ENCODE peak calls at places on chromosomes 16 and 17, in eight cellular contexts. I, G, B, F, Y, W, X and O are unnamed samples.

GRCh38 chr17:77441130-77441920 is 300.6 kb downstream of the SEC14L1 start:
- DNase-seq in I (no peak), G (no peak), B (no peak), F (no peak), Y (no peak), W (no peak), X (peak; percentile 97), O (no peak)

GRCh38 chr17:75508122-75508719 is 7.1 kb downstream of the CASKIN2 start:
- DNase-seq in I (no peak), G (no peak), B (no peak), F (no peak), Y (no peak), W (no peak), X (no peak), O (no peak)

GRCh38 chr17:48642843-48643696 is 16.9 kb upstream of the HOXB9 start:
- DNase-seq in I (no peak), G (no peak), B (no peak), F (no peak), Y (no peak), W (no peak), X (no peak), O (no peak)

GRCh38 chr16:23365602-23366240 is 63.6 kb downstream of the SCNN1B start:
- DNase-seq in I (no peak), G (no peak), B (peak; percentile 85), F (no peak), Y (no peak), W (no peak), X (no peak), O (no peak)

GRCh38 chr16:85372627-85373372 is 240.3 kb upstream of the GSE1 start:
- DNase-seq in I (peak; percentile 93), G (peak; percentile 75), B (no peak), F (no peak), Y (peak; percentile 57), W (peak; percentile 85), X (no peak), O (no peak)

GRCh38 chr17:67841992-67842391 is 16.7 kb downstream of the BPTF start:
- DNase-seq in I (no peak), G (no peak), B (no peak), F (no peak), Y (no peak), W (no peak), X (no peak), O (no peak)

GRCh38 chr16:10552998-10553491 is 27.4 kb downstream of the EMP2 start:
- DNase-seq in I (no peak), G (no peak), B (peak; percentile 13), F (no peak), Y (no peak), W (no peak), X (peak; percentile 94), O (peak; percentile 84)

GRCh38 chr16:58042001-58042885 is 16.7 kb downstream of the MMP15 start:
- DNase-seq in I (no peak), G (no peak), B (no peak), F (no peak), Y (no peak), W (no peak), X (no peak), O (no peak)

GRCh38 chr17:5584971-5585794 is 874 bp upstream of the NLRP1 start:
- DNase-seq in I (peak; percentile 80), G (peak; percentile 90), B (no peak), F (no peak), Y (peak; percentile 88), W (peak; percentile 89), X (peak; percentile 33), O (no peak)

GRCh38 chr16:30464078-30464477 is 8.5 kb upstream of the ITGAL start:
- DNase-seq in I (no peak), G (no peak), B (no peak), F (no peak), Y (no peak), W (no peak), X (no peak), O (no peak)

GRCh38 chr16:46833465-46833810 is 2.5 kb upstream of the C16orf87 start:
- DNase-seq in I (no peak), G (no peak), B (no peak), F (no peak), Y (no peak), W (peak; percentile 48), X (no peak), O (no peak)

GRCh38 chr17:56174421-56174820 is 21.1 kb downstream of the ANKFN1 start:
- DNase-seq in I (peak; percentile 4), G (no peak), B (no peak), F (no peak), Y (no peak), W (no peak), X (no peak), O (no peak)
- H2AFZ ChIP-seq in I (no peak overlapping the region), G (no peak overlapping the region), B (no peak overlapping the region), F (no peak overlapping the region), Y (no peak overlapping the region), W (peak overlapping the region; percentile 46), X (no peak overlapping the region), O (no peak overlapping the region)

GRCh38 chr17:42997984-42998938 is at the start of gene RPL27:
- DNase-seq in I (peak; percentile 100), G (peak; percentile 100), B (peak; percentile 100), F (peak; percentile 98), Y (peak; percentile 100), W (peak; percentile 100), X (peak; percentile 100), O (peak; percentile 100)
- H2AFZ ChIP-seq in I (no peak within 1 kb of the TSS), G (peak within 1 kb of the TSS; percentile 69), B (peak within 1 kb of the TSS; percentile 77), F (peak within 1 kb of the TSS; percentile 74), Y (peak within 1 kb of the TSS; percentile 64), W (peak within 1 kb of the TSS; percentile 87), X (peak within 1 kb of the TSS; percentile 40), O (no peak within 1 kb of the TSS)

GRCh38 chr17:19727466-19728113 is 11.2 kb upstream of the SLC47A2 start:
- DNase-seq in I (peak; percentile 95), G (peak; percentile 32), B (peak; percentile 67), F (no peak), Y (peak; percentile 80), W (peak; percentile 68), X (no peak), O (no peak)
- H2AFZ ChIP-seq in I (peak overlapping the region; percentile 54), G (no peak overlapping the region), B (peak overlapping the region; percentile 1), F (peak overlapping the region; percentile 18), Y (peak overlapping the region; percentile 75), W (peak overlapping the region; percentile 35), X (no peak overlapping the region), O (no peak overlapping the region)

GRCh38 chr17:50110591-50111349 is 15.6 kb downstream of the PDK2 start:
- DNase-seq in I (no peak), G (no peak), B (no peak), F (no peak), Y (no peak), W (no peak), X (no peak), O (no peak)

GRCh38 chr17:50107790-50108414 is 12.8 kb downstream of the PDK2 start:
- DNase-seq in I (peak; percentile 29), G (no peak), B (no peak), F (no peak), Y (peak; percentile 90), W (peak; percentile 69), X (no peak), O (no peak)

GRCh38 chr17:50109785-50110184 is 14.6 kb downstream of the PDK2 start:
- DNase-seq in I (no peak), G (no peak), B (no peak), F (no peak), Y (no peak), W (no peak), X (no peak), O (no peak)

GRCh38 chr17:50108556-50108955 is 13.4 kb downstream of the PDK2 start:
- DNase-seq in I (no peak), G (no peak), B (no peak), F (no peak), Y (no peak), W (no peak), X (no peak), O (no peak)

GRCh38 chr17:50109207-50109606 is 14.1 kb downstream of the PDK2 start:
- DNase-seq in I (no peak), G (no peak), B (no peak), F (no peak), Y (no peak), W (no peak), X (no peak), O (no peak)
- H2AFZ ChIP-seq in I (no peak overlapping the region), G (no peak overlapping the region), B (no peak overlapping the region), F (no peak overlapping the region), Y (no peak overlapping the region), W (no peak overlapping the region), X (no peak overlapping the region), O (no peak overlapping the region)

GRCh38 chr17:50834786-50835562 is 412 bp upstream of the WFIKKN2 start:
- DNase-seq in I (peak; percentile 9), G (peak; percentile 60), B (no peak), F (no peak), Y (no peak), W (peak; percentile 39), X (no peak), O (peak; percentile 34)
- H2AFZ ChIP-seq in I (no peak overlapping the region), G (peak overlapping the region; percentile 74), B (no peak overlapping the region), F (peak overlapping the region; percentile 73), Y (peak overlapping the region; percentile 23), W (peak overlapping the region; percentile 88), X (no peak overlapping the region), O (no peak overlapping the region)

GRCh38 chr16:77336637-77337036 is 98.2 kb downstream of the ADAMTS18 start:
- DNase-seq in I (no peak), G (no peak), B (no peak), F (peak; percentile 11), Y (no peak), W (no peak), X (no peak), O (no peak)
- H2AFZ ChIP-seq in I (no peak overlapping the region), G (no peak overlapping the region), B (no peak overlapping the region), F (no peak overlapping the region), Y (no peak overlapping the region), W (no peak overlapping the region), X (no peak overlapping the region), O (no peak overlapping the region)

GRCh38 chr16:24729967-24730815 is 740 bp downstream of the TNRC6A start:
- DNase-seq in I (peak; percentile 49), G (no peak), B (peak; percentile 45), F (peak; percentile 20), Y (no peak), W (peak; percentile 18), X (peak; percentile 56), O (no peak)
- H2AFZ ChIP-seq in I (peak overlapping the region; percentile 36), G (no peak overlapping the region), B (peak overlapping the region; percentile 89), F (peak overlapping the region; percentile 97), Y (peak overlapping the region; percentile 96), W (peak overlapping the region; percentile 98), X (no peak overlapping the region), O (no peak overlapping the region)